ENCODE peak calls at places on chromosomes 16 and 17, in nine cellular contexts. Q is NCI-H2171; O is prostate gland; P is H7; S is activated T-helper 1 cell treated with anti-CD3 and anti-CD28 coated beads, Interleukin-12 subunit alpha, Interleukin-12 subunit beta, Interleukin-2, Interleukin-4 antibody, amounts not matched to agents 30 ng/mL and 10 ng/mL and 1 ng/mL, durations not matched to agents 14 hours and 24 hours and 36 hours; T is uterus; G is stimulated activated naive CD4-positive, alpha-beta T cell; K is astrocyte of the hippocampus; C is activated T-cell treated with anti-CD3 and anti-CD28 coated beads for 24 hours. B is an unnamed sample.

GRCh38 chr17:74239169-74239568 is 25.8 kb downstream of the TTYH2 start:
- DNase-seq in O (no peak), S (no peak), T (no peak), G (no peak), P (no peak), K (no peak), Q (no peak), C (no peak), B (no peak)

GRCh38 chr17:81962499-81963441 is 1.8 kb upstream of the NOTUM start:
- DNase-seq in C (no peak), G (no peak), S (no peak), K (no peak), T (no peak), Q (no peak), O (no peak), P (peak; percentile 70), B (no peak)

GRCh38 chr17:37088459-37088858 is 139.7 kb downstream of the AATF start:
- DNase-seq in O (peak; percentile 10), C (no peak), P (no peak), K (peak; percentile 17), T (no peak), S (peak; percentile 18), G (no peak), Q (no peak), B (no peak)

GRCh38 chr17:1179635-1180433 is at the start of gene ABR:
- DNase-seq in T (peak; percentile 75), O (peak; percentile 50), S (peak; percentile 37), G (peak; percentile 51), K (peak; percentile 71), Q (no peak), C (no peak), P (peak; percentile 96), B (no peak)

GRCh38 chr16:89697161-89697615 is 4.3 kb downstream of the SPATA2L start:
- DNase-seq in P (peak; percentile 63), Q (no peak), C (no peak), O (no peak), K (no peak), S (no peak), G (no peak), T (no peak), B (no peak)

GRCh38 chr17:75635610-75636202 is 2.5 kb downstream of the SMIM5 start:
- DNase-seq in G (no peak), T (no peak), S (no peak), K (no peak), P (no peak), C (no peak), O (no peak), Q (peak; percentile 32), B (no peak)

GRCh38 chr16:82655315-82655714 is 28.5 kb downstream of the CDH13 start:
- DNase-seq in T (peak; percentile 22), S (peak; percentile 81), K (peak; percentile 77), P (no peak), C (peak; percentile 54), G (peak; percentile 43), Q (no peak), O (no peak), B (no peak)

GRCh38 chr16:77555101-77555500 is 120.3 kb upstream of the ADAMTS18 start:
- DNase-seq in K (peak; percentile 57), T (no peak), P (no peak), C (no peak), Q (no peak), O (no peak), S (no peak), G (no peak), B (no peak)

GRCh38 chr17:4734857-4735475 is 3.7 kb downstream of the MED11 start:
- DNase-seq in G (no peak), S (no peak), Q (no peak), O (no peak), C (no peak), P (no peak), K (no peak), T (no peak), B (no peak)

GRCh38 chr17:48412841-48413240 is 17.2 kb downstream of the SKAP1 start:
- DNase-seq in O (no peak), S (no peak), G (no peak), T (no peak), Q (no peak), P (no peak), K (no peak), C (no peak), B (no peak)

GRCh38 chr17:7476474-7476873 is 3.0 kb downstream of the ZBTB4 start:
- DNase-seq in Q (no peak), O (no peak), T (no peak), C (no peak), P (peak; percentile 37), G (no peak), K (peak; percentile 63), S (no peak), B (no peak)

GRCh38 chr17:83173997-83174858 is 94.8 kb downstream of the METRNL start:
- DNase-seq in C (no peak), S (no peak), O (peak; percentile 53), K (no peak), T (peak; percentile 12), G (no peak), P (no peak), Q (no peak), B (no peak)

GRCh38 chr17:31522987-31523495 is 131.6 kb downstream of the RAB11FIP4 start:
- DNase-seq in O (no peak), T (no peak), P (no peak), Q (no peak), C (no peak), S (no peak), K (no peak), G (no peak), B (no peak)

GRCh38 chr17:60904582-60904981 is 226.9 kb downstream of the BCAS3 start:
- DNase-seq in T (no peak), K (no peak), S (no peak), P (no peak), Q (no peak), G (no peak), O (no peak), C (no peak), B (no peak)

GRCh38 chr17:30333503-30334240 is at the start of gene TMIGD1:
- DNase-seq in C (no peak), S (no peak), K (no peak), T (no peak), O (peak; percentile 53), G (no peak), P (no peak), Q (no peak), B (no peak)

GRCh38 chr16:78967948-78968347 is 632.6 kb downstream of the MAF start:
- DNase-seq in P (no peak), Q (no peak), S (no peak), T (no peak), O (no peak), C (no peak), K (no peak), G (no peak), B (no peak)

GRCh38 chr16:63008688-63009087 is 972.5 kb upstream of the CDH8 start:
- DNase-seq in Q (no peak), O (no peak), T (no peak), P (no peak), C (no peak), K (no peak), G (no peak), S (no peak), B (no peak)

GRCh38 chr16:81778861-81779539 is at the start of gene PLCG2:
- DNase-seq in O (peak; percentile 74), T (peak; percentile 47), Q (peak; percentile 49), P (peak; percentile 98), C (peak; percentile 68), K (peak; percentile 71), S (peak; percentile 77), G (peak; percentile 7), B (peak; percentile 76)

GRCh38 chr16:1337486-1337885 is 4.0 kb downstream of the BAIAP3 start:
- DNase-seq in O (no peak), S (no peak), T (no peak), Q (peak; percentile 29), G (no peak), K (no peak), C (no peak), P (peak; percentile 81), B (no peak)

GRCh38 chr17:61196799-61197198 is 202.8 kb upstream of the TBX2 start:
- DNase-seq in C (no peak), S (no peak), K (no peak), O (no peak), G (no peak), Q (no peak), T (no peak), P (no peak), B (no peak)

GRCh38 chr16:84423416-84423837 is 55.1 kb downstream of the ATP2C2 start:
- DNase-seq in C (no peak), O (no peak), S (no peak), K (peak; percentile 30), T (no peak), G (no peak), Q (peak; percentile 41), P (no peak), B (no peak)

GRCh38 chr17:28371245-28372202 is at the start of gene SARM1:
- DNase-seq in O (peak; percentile 40), S (peak; percentile 85), K (peak; percentile 96), T (peak; percentile 95), C (peak; percentile 83), G (peak; percentile 79), Q (peak; percentile 93), P (peak; percentile 99), B (peak; percentile 84)

GRCh38 chr16:77197747-77198146 is 1.5 kb upstream of the SYCE1L start:
- DNase-seq in K (no peak), O (no peak), C (no peak), T (no peak), P (no peak), S (no peak), Q (no peak), G (no peak), B (no peak)

GRCh38 chr17:45374501-45374900 is 57.7 kb upstream of the MAP3K14 start:
- DNase-seq in S (no peak), Q (no peak), C (no peak), T (no peak), P (peak; percentile 14), O (no peak), K (no peak), G (no peak), B (no peak)

GRCh38 chr16:10098991-10099390 is 83.2 kb downstream of the GRIN2A start:
- DNase-seq in G (no peak), Q (no peak), O (no peak), P (no peak), C (no peak), K (no peak), S (no peak), T (no peak), B (no peak)

GRCh38 chr16:28324235-28324886 is 32.0 kb downstream of the SBK1 start:
- DNase-seq in Q (no peak), O (peak; percentile 20), S (no peak), K (no peak), P (no peak), C (no peak), T (no peak), G (no peak), B (no peak)

GRCh38 chr17:34412534-34412933 is 49.5 kb upstream of the CCL1 start:
- DNase-seq in S (no peak), P (no peak), C (no peak), Q (no peak), O (no peak), T (no peak), G (no peak), K (no peak), B (no peak)

GRCh38 chr17:66975614-66976378 is 11.3 kb downstream of the CACNG4 start:
- DNase-seq in G (no peak), P (peak; percentile 88), S (no peak), C (no peak), T (no peak), Q (no peak), O (peak; percentile 45), K (peak; percentile 44), B (no peak)

GRCh38 chr17:33667052-33667509 is 374.0 kb upstream of the ASIC2 start:
- DNase-seq in T (no peak), C (peak; percentile 24), P (no peak), O (no peak), S (peak; percentile 19), G (no peak), K (no peak), Q (no peak), B (peak; percentile 32)

GRCh38 chr17:75601057-75601987 is 13.7 kb downstream of the MYO15B start:
- DNase-seq in Q (no peak), S (peak; percentile 42), G (peak; percentile 48), P (peak; percentile 95), K (peak; percentile 40), C (no peak), T (no peak), O (no peak), B (no peak)

GRCh38 chr16:4218202-4218601 is 23.7 kb downstream of the SRL start:
- DNase-seq in Q (no peak), P (no peak), G (no peak), K (no peak), T (no peak), C (no peak), O (no peak), S (no peak), B (no peak)